ENCODE peak calls at places on chromosome 7, in seven cellular contexts. Z is fibroblast of lung, V is SJSA1, O is NCI-H1105, L is body of pancreas, J is T-helper 17 cell, K is cardiac fibroblast. C is an unnamed sample.

GRCh38 chr7:155313082-155313481 is 15.4 kb downstream of the INSIG1 start:
- DNase-seq in V (no peak), L (no peak), Z (no peak), K (no peak), J (no peak), O (no peak), C (no peak)

GRCh38 chr7:12805518-12805928 is 118.1 kb downstream of the ARL4A start:
- DNase-seq in V (no peak), J (no peak), K (no peak), O (no peak), Z (no peak), L (no peak), C (no peak)

GRCh38 chr7:39465055-39465929 is 100.9 kb upstream of the YAE1 start:
- DNase-seq in V (peak), Z (peak), K (peak), J (no peak), O (peak), L (peak), C (peak)

GRCh38 chr7:104926905-104927454 is 87.0 kb upstream of the KMT2E start:
- DNase-seq in L (peak), Z (no peak), K (no peak), J (no peak), V (no peak), O (no peak), C (no peak)

GRCh38 chr7:26397326-26397725 is 105.7 kb downstream of the SNX10 start:
- DNase-seq in Z (no peak), J (no peak), K (no peak), O (no peak), L (peak), V (no peak), C (no peak)

GRCh38 chr7:118590107-118590506 is 365.6 kb downstream of the ANKRD7 start:
- DNase-seq in Z (no peak), J (no peak), L (no peak), O (no peak), K (no peak), V (no peak), C (no peak)

GRCh38 chr7:33157311-33157710 is 27.9 kb downstream of the BBS9 start:
- DNase-seq in Z (peak), J (no peak), K (peak), V (no peak), L (no peak), O (no peak), C (peak)

GRCh38 chr7:115356139-115356746 is 434.3 kb downstream of the MDFIC start:
- DNase-seq in L (peak), O (no peak), V (no peak), J (no peak), Z (peak), K (peak), C (no peak)

GRCh38 chr7:77657427-77658331 is 38.6 kb upstream of the RSBN1L start:
- DNase-seq in O (peak), K (peak), L (peak), J (no peak), V (no peak), Z (peak), C (peak)

GRCh38 chr7:78769551-78770101 is 683.8 kb downstream of the MAGI2 start:
- DNase-seq in O (no peak), J (no peak), Z (no peak), L (no peak), V (no peak), K (peak), C (no peak)

GRCh38 chr7:101678713-101679112 is 49.6 kb upstream of the MYL10 start:
- DNase-seq in O (no peak), Z (peak), L (no peak), V (peak), K (peak), J (no peak), C (no peak)

GRCh38 chr7:116706668-116707126 is 34.7 kb downstream of the MET start:
- DNase-seq in K (peak), Z (peak), O (peak), J (no peak), L (no peak), V (no peak), C (no peak)

GRCh38 chr7:28975987-28976386 is 17.9 kb upstream of the TRIL start:
- DNase-seq in L (no peak), Z (no peak), O (no peak), V (no peak), K (no peak), J (no peak), C (no peak)

GRCh38 chr7:8991159-8991558 is 557.8 kb downstream of the NXPH1 start:
- DNase-seq in K (no peak), O (no peak), J (no peak), V (no peak), Z (no peak), L (no peak), C (no peak)

GRCh38 chr7:69994907-69995542 is 396.8 kb downstream of the AUTS2 start:
- DNase-seq in J (no peak), K (no peak), L (no peak), O (peak), Z (no peak), V (no peak), C (no peak)

GRCh38 chr7:139355320-139355719 is 4.4 kb upstream of the LUC7L2 start:
- DNase-seq in L (no peak), O (no peak), J (no peak), V (no peak), Z (no peak), K (peak), C (no peak)

GRCh38 chr7:3914385-3914784 is 613.3 kb downstream of the SDK1 start:
- DNase-seq in Z (no peak), J (no peak), V (no peak), K (no peak), O (no peak), L (peak), C (no peak)

GRCh38 chr7:37820708-37821468 is 27.5 kb upstream of the NME8 start:
- DNase-seq in J (no peak), K (no peak), O (no peak), V (no peak), Z (no peak), L (no peak), C (no peak)

GRCh38 chr7:55085511-55086412 is 66.9 kb downstream of the EGFR start:
- DNase-seq in K (no peak), L (no peak), Z (peak), O (no peak), V (no peak), J (no peak), C (no peak)

GRCh38 chr7:103134866-103135554 is 13.9 kb downstream of the NAPEPLD start:
- DNase-seq in V (no peak), O (no peak), K (peak), Z (no peak), L (no peak), J (no peak), C (no peak)

GRCh38 chr7:50562126-50562525 is 3.1 kb downstream of the DDC start:
- DNase-seq in L (no peak), O (no peak), J (no peak), K (no peak), Z (no peak), V (no peak), C (no peak)

GRCh38 chr7:106402898-106403297 is 118.1 kb upstream of the NAMPT start:
- DNase-seq in O (no peak), Z (no peak), V (no peak), L (no peak), K (no peak), J (no peak), C (no peak)

GRCh38 chr7:17185690-17186070 is 112.8 kb upstream of the AHR start:
- DNase-seq in V (no peak), J (no peak), Z (peak), L (peak), K (peak), O (no peak), C (peak)

GRCh38 chr7:867001-867405 is 9.4 kb upstream of the GET4 start:
- DNase-seq in K (peak), L (peak), O (no peak), V (no peak), Z (peak), J (no peak), C (no peak)

GRCh38 chr7:138670594-138670993 is 30.6 kb downstream of the SVOPL start:
- DNase-seq in V (no peak), K (no peak), J (no peak), O (no peak), L (no peak), Z (no peak), C (no peak)

GRCh38 chr7:113087278-113087998 is 811 bp upstream of the GPR85 start:
- DNase-seq in Z (peak), K (peak), L (peak), O (no peak), V (peak), J (no peak), C (peak)

GRCh38 chr7:157004050-157004838 is 6.2 kb downstream of the MNX1 start:
- DNase-seq in L (peak), Z (peak), V (peak), J (no peak), O (no peak), K (peak), C (no peak)

GRCh38 chr7:5495581-5496375 is 72.1 kb upstream of the TNRC18 start:
- DNase-seq in K (no peak), L (peak), V (no peak), Z (peak), O (no peak), J (no peak), C (no peak)

GRCh38 chr7:73519867-73520672 is 2.0 kb downstream of the BAZ1B start:
- DNase-seq in V (no peak), Z (peak), K (peak), L (no peak), O (no peak), J (no peak), C (no peak)

GRCh38 chr7:38178004-38178694 is at the start of gene STARD3NL:
- DNase-seq in V (peak), K (peak), L (peak), O (peak), Z (peak), J (peak), C (peak)

GRCh38 chr7:5424689-5425506 is 1.3 kb upstream of the TNRC18 start:
- DNase-seq in Z (peak), K (peak), J (no peak), V (no peak), O (no peak), L (peak), C (no peak)

GRCh38 chr7:25835191-25835590 is 316.8 kb upstream of the NFE2L3 start:
- DNase-seq in K (peak), J (no peak), Z (peak), O (no peak), V (no peak), L (no peak), C (no peak)

C was measured in smooth muscle cell of the brain vasculature.